ENCODE peak calls at places on chromosome 5, in four cellular contexts. Z is K562, P is HepG2, U is GM12878. I is an unnamed sample.

GRCh38 chr5:13250450-13251291 is 693.8 kb downstream of the DNAH5 start:
- DNase-seq in Z (peak), P (peak), U (no peak), I (peak)

GRCh38 chr5:111439473-111440075 is 72.8 kb downstream of the STARD4 start:
- DNase-seq in Z (no peak), P (no peak), U (no peak), I (no peak)

GRCh38 chr5:146027746-146028145 is 77.6 kb downstream of the PLAC8L1 start:
- DNase-seq in Z (no peak), P (no peak), U (no peak), I (peak)

GRCh38 chr5:104186100-104186499 is 623.5 kb upstream of the NUDT12 start:
- DNase-seq in Z (no peak), P (no peak), U (no peak), I (peak)

GRCh38 chr5:144166696-144167095 is 3.8 kb downstream of the YIPF5 start:
- DNase-seq in Z (no peak), P (no peak), U (no peak), I (no peak)

GRCh38 chr5:151202381-151203139 is 21.3 kb downstream of the CCDC69 start:
- DNase-seq in Z (no peak), P (no peak), U (no peak), I (peak)

GRCh38 chr5:132224721-132225120 is 2.9 kb downstream of the P4HA2 start:
- DNase-seq in Z (no peak), P (no peak), U (no peak), I (no peak)

GRCh38 chr5:56200856-56201638 is 32.1 kb downstream of the ANKRD55 start:
- DNase-seq in Z (peak), P (peak), U (peak), I (peak)

GRCh38 chr5:10725636-10726035 is 35.4 kb downstream of the DAP start:
- DNase-seq in Z (no peak), P (no peak), U (no peak), I (no peak)

GRCh38 chr5:86320266-86320665 is 297.5 kb upstream of the COX7C start:
- DNase-seq in Z (no peak), P (no peak), U (no peak), I (peak)

GRCh38 chr5:150624334-150625163 is 15.9 kb upstream of the SYNPO start:
- DNase-seq in Z (peak), P (no peak), U (no peak), I (no peak)

GRCh38 chr5:32390819-32391591 is 53.5 kb downstream of the ZFR start:
- DNase-seq in Z (no peak), P (peak), U (no peak), I (peak)

GRCh38 chr5:169942181-169942580 is 38.1 kb downstream of the INSYN2B start:
- DNase-seq in Z (no peak), P (no peak), U (no peak), I (no peak)

GRCh38 chr5:92518318-92518913 is 1062.6 kb downstream of the NR2F1-AS1 start:
- DNase-seq in Z (no peak), P (peak), U (peak), I (peak)

GRCh38 chr5:89534331-89534730 is 651.3 kb upstream of the MEF2C start:
- DNase-seq in Z (no peak), P (no peak), U (no peak), I (no peak)

GRCh38 chr5:124180523-124181461 is 565.6 kb downstream of the ZNF608 start:
- DNase-seq in Z (no peak), P (no peak), U (no peak), I (no peak)

GRCh38 chr5:137325721-137326120 is 173.4 kb downstream of the SPOCK1 start:
- DNase-seq in Z (no peak), P (no peak), U (no peak), I (no peak)
- TF ChIP-seq CHD4 in Z (no peak), P (no peak), U (no peak), I (no peak)

DNA sequence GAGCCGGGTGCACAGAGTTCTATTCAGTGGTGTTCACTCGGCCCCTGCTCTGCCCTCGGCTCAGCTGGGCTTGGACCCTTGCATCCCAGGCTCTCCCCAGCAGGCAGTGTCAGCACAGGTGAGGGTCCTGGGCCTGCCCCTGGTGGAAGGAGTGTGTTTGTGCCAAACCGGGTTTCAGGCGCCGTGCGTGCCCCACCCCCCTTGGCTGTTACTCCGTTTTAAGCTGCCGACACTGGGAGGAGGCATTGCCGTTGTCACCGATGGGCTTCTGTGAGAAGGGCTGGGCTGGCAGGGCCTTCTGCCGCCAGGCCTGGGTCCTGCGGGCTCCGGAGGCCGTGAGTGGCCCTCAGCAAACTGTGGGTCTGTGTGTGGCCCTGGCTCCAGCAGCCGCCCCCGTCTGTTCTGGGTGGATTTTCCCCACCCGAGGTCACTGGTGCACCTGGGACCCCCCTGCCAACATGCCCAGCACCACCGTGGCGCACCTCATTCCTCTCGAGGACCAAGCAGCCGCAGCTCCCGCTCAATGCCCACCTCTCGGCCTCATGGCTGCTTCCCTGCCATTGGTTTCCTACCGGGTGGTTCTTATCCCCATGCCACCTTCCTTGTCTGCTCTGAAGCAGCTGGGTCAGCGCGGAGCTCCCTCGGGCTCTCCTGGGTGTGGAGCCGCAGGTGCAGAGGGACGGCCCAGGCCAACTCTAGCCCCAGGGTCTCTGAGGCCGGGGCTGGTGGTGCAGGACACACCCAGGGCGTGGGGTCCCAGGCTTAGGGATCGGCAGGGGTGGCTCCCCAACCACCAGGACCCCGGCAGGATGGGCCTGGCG is 44.3 kb upstream of the EXOC3 start:
- DNase-seq in Z (no peak), P (no peak), U (no peak), I (no peak)
- TF ChIP-seq CHD4 in Z (no peak), P (no peak), U (no peak), I (no peak)

GRCh38 chr5:66994790-66995189 is 201.8 kb downstream of the CD180 start:
- DNase-seq in Z (no peak), P (peak), U (no peak), I (peak)
- TF ChIP-seq CHD4 in Z (no peak), P (no peak), U (no peak), I (no peak)

DNA sequence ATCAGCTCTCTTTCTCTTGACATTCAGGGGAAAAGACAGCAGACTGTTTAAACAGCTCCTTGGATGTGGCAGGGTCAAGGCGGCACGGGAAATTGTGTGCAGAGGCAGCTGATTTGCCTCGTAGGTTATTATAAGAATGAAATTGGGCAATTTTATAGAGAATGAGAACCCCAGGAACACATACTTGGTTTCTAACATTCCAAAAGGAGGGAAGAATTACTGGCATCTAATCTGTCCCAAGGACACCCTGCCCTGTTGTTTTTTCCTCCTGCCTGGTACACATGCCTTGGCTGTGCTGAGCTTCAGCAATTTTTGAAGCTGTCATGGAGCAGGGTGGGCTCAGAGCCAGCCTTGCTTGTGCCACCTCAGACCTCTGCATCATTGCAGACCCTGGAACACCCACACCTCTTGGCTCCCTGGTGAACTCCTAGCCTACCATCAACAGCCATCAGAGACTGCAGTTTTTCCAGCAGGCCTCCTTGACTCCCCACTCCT is 143.6 kb downstream of the BOD1 start:
- DNase-seq in Z (no peak), P (no peak), U (no peak), I (no peak)
- TF ChIP-seq CHD4 in Z (no peak), P (no peak), U (no peak), I (no peak)

DNA sequence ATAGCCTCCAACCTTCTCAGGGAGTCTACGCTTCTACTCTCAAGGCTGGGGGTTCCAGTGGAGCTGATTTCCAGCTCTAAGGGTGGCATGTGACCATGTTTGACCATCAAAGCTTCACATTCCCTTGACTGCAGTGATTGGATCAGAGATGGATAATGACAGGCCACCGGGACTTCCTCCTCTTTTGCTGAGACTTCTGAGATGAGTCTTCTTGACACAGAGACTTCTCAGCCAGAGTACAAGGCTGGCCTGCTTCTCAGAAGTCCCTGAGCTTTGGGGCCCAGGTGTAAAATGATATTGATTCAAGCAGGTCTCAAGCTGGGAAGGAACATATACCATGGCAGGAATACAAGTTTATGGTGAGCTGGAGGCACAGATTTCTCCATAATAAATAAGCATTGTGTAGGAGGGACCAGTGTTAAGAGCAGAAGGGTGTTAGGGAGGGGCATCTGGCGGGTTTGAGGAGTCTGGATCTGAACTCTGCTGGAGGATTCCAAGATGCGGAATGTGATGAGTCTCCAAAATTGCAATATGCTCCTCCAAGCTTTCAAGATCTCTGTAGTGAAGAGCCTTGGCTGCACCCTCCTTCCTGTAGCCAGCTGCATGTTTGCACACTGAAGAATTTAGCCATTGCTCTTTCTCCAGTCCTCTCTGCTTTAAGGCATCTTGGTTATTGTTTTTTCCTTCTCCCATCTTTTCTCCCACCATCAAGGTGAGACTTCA is 41.7 kb upstream of the HSD17B4 start:
- DNase-seq in Z (no peak), P (no peak), U (no peak), I (no peak)
- TF ChIP-seq CHD4 in Z (no peak), P (no peak), U (no peak), I (no peak)

GRCh38 chr5:88190106-88190834 is 78.4 kb downstream of the TMEM161B start:
- DNase-seq in Z (no peak), P (no peak), U (no peak), I (no peak)
- TF ChIP-seq CHD4 in Z (no peak), P (no peak), U (no peak), I (no peak)

GRCh38 chr5:96720408-96720807 is 58.2 kb downstream of the CAST start:
- DNase-seq in Z (no peak), P (no peak), U (no peak), I (no peak)

GRCh38 chr5:96717874-96718273 is 55.7 kb downstream of the CAST start:
- DNase-seq in Z (no peak), P (no peak), U (no peak), I (no peak)

GRCh38 chr5:96716007-96716406 is 53.8 kb downstream of the CAST start:
- DNase-seq in Z (no peak), P (no peak), U (no peak), I (no peak)

GRCh38 chr5:96716716-96717115 is 54.5 kb downstream of the CAST start:
- DNase-seq in Z (no peak), P (no peak), U (no peak), I (no peak)

DNA sequence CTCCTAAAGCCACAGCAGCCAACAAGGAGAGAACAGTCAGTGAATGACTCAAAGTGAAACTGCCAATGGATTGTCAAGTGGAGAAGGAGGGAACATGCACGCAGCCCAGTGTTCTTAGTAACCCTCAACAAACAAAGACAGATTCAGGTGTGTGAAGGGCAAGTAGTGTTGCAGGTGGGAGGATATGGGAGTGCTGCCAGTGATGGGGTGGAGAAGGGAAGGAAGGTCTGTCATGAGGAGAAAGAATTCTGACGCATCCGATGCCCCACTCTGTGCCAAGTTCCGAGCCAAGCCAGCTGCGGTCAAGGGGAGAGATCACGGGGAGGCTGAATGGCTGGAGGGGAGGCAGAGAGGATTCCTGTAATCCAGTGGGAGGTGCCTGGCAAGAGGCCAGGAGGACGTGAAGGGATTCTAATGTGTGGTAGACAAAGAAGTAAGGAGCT is 56.5 kb downstream of the CAST start:
- DNase-seq in Z (no peak), P (no peak), U (no peak), I (no peak)
- TF ChIP-seq CHD4 in Z (no peak), P (no peak), U (no peak), I (no peak)

DNA sequence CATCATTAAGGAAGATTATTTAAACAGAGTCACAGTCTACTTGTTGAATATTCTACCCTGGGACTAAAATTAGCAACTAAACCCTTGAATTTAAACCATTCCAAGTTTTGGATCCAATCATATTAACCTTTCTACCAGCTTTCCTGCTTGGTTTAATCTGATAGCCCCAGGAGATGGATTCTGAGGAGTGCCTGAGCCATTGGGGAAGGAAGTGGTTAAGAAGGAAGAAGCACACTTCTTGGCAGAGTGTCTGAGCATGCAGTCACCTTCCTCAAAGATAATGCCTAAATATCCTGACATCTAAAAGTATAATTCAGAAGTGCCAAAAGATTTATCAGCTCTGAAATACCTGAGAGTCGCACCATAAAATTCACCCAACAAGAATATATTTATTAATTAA is 74.1 kb upstream of the SNCAIP start:
- DNase-seq in Z (no peak), P (no peak), U (no peak), I (no peak)
- TF ChIP-seq CHD4 in Z (no peak), P (no peak), U (no peak), I (no peak)

I was measured in A549.